ENCODE peak calls at places on chromosomes 11 and 22, in seven cellular contexts. W is H1, C is H9, N is IMR-90, T is mesenchymal stem cell, Z is neuronal stem cell, F is mesendoderm. D is an unnamed sample.

GRCh38 chr11:122229611-122230386 is 113.8 kb upstream of the BLID start:
- DNase-seq in N (no peak), C (peak), Z (peak), T (no peak), F (no peak), W (peak), D (no peak)

GRCh38 chr11:95512177-95512576 is 277.4 kb downstream of the FAM76B start:
- DNase-seq in T (peak), W (no peak), F (no peak), N (peak), C (no peak), Z (no peak), D (no peak)

GRCh38 chr22:20040801-20041200 is 19.9 kb downstream of the TANGO2 start:
- DNase-seq in Z (no peak), N (no peak), T (no peak), C (no peak), W (no peak), F (no peak), D (no peak)

GRCh38 chr22:38734203-38735100 is 21.3 kb downstream of the SUN2 start:
- DNase-seq in F (no peak), Z (no peak), W (no peak), N (no peak), T (no peak), C (no peak), D (no peak)

GRCh38 chr22:40498454-40499186 is 128.2 kb downstream of the SGSM3 start:
- DNase-seq in C (no peak), N (peak), F (peak), Z (no peak), T (peak), W (peak), D (peak)

GRCh38 chr11:73872746-73873412 is 3.8 kb downstream of the COA4 start:
- DNase-seq in N (no peak), F (no peak), W (no peak), T (no peak), C (no peak), Z (no peak), D (no peak)

GRCh38 chr11:7020183-7020917 is at the start of the genes NLRP14 and ZNF214:
- DNase-seq in T (peak), W (peak), Z (peak), F (peak), C (peak), N (peak), D (peak)

GRCh38 chr11:34620820-34621792 is at the start of gene EHF:
- DNase-seq in W (no peak), Z (no peak), T (no peak), F (no peak), N (no peak), C (no peak), D (no peak)

GRCh38 chr11:106986261-106986660 is 32.0 kb downstream of the GUCY1A2 start:
- DNase-seq in W (no peak), C (no peak), N (peak), T (peak), Z (no peak), F (no peak), D (no peak)

GRCh38 chr11:11814614-11815452 is 26.9 kb upstream of the USP47 start:
- DNase-seq in Z (no peak), F (no peak), C (no peak), T (no peak), N (no peak), W (no peak), D (no peak)

DNA sequence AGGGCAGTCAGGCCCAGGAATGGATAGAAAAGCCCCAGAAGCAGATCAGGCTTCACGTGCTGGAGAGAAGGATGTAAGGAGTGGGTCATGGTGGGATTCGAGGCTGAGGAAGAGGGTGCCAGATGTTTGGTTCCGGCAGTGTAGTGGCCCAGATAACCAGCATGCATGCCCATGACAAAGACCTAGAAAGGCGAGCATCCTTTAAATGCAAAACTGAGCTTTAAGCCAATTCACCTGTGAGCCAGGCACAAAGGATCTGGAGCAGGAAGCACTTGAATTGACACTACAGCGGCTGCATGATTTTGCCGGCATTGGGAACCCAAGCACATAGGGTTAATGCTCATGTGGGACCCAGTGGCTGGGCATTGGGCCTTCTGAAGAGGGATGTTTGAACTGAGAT is 185.5 kb downstream of the TRIM29 start:
- DNase-seq in W (no peak), F (no peak), T (no peak), C (no peak), Z (no peak), N (no peak), D (no peak)
- H2BK5ac ChIP-seq in W (no peak), F (no peak), T (no peak), C (no peak), Z (no peak), N (no peak), D (no peak)

GRCh38 chr11:32288276-32288675 is 147.1 kb downstream of the WT1 start:
- DNase-seq in Z (no peak), F (peak), W (no peak), C (peak), N (no peak), T (no peak), D (no peak)

GRCh38 chr11:32289701-32290100 is 145.6 kb downstream of the WT1 start:
- DNase-seq in Z (no peak), W (no peak), N (no peak), C (no peak), F (no peak), T (no peak), D (no peak)

DNA sequence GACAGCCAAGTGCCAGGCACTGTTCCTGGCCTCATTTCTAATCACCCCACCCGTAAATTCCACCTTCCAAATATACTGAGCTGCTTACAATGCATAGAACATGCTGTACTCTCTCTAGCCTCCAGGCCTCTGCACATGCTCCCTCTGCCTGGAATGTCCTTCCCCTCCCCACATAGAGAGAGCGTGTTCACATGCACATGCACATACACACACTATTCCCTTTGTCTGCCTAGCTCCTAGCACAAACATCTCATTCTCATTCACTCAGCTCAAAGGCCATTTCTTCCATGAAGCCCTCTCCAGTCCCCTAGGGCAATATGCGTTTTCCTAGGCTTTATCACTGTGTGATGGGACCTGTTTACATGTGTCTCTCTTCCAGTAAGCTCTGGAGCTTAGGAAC is 144.6 kb downstream of the WT1 start:
- DNase-seq in N (no peak), W (no peak), C (no peak), Z (no peak), T (no peak), F (peak), D (no peak)
- H2BK5ac ChIP-seq in N (no peak), W (no peak), C (no peak), Z (no peak), T (no peak), F (no peak), D (no peak)

GRCh38 chr11:17845431-17845881 is 110.9 kb downstream of the KCNC1 start:
- DNase-seq in F (no peak), N (peak), W (no peak), Z (no peak), C (no peak), T (peak), D (no peak)

GRCh38 chr11:17851697-17852096 is 117.1 kb downstream of the KCNC1 start:
- DNase-seq in N (no peak), C (no peak), F (no peak), T (no peak), W (no peak), Z (no peak), D (no peak)

GRCh38 chr11:17848709-17849108 is 114.1 kb downstream of the KCNC1 start:
- DNase-seq in N (no peak), W (no peak), Z (no peak), T (no peak), C (no peak), F (no peak), D (no peak)

GRCh38 chr11:17852246-17852645 is 117.7 kb downstream of the KCNC1 start:
- DNase-seq in W (no peak), T (no peak), Z (no peak), F (no peak), N (no peak), C (no peak), D (no peak)

GRCh38 chr11:17846852-17847453 is 112.4 kb downstream of the KCNC1 start:
- DNase-seq in T (no peak), C (no peak), W (no peak), F (peak), N (peak), Z (peak), D (no peak)
- H2BK5ac ChIP-seq in T (no peak), C (no peak), W (no peak), F (no peak), N (no peak), Z (no peak), D (no peak)

DNA sequence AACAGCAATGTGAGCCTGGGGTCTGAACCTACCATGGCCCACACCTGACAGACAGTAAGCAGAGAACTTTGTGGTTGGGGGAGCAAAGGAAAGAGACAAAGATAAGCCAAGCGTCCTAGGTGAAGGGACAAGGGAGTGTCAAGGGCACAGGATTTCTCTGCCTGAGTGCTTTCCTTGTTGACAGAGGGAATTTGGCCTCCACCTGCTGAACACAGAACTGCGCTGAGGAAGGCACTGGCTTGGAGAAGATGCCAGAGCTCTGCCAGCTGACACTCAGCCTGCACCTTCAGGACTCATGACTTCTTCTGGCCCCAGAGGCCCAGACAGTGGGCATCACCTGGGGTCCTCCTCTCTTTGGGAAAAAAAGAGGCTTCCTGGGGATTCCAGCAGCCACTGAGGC is 789 bp upstream of the LRRC55 start:
- DNase-seq in T (no peak), W (no peak), N (no peak), C (no peak), Z (no peak), F (no peak), D (no peak)
- H2BK5ac ChIP-seq in T (no peak), W (no peak), N (no peak), C (no peak), Z (peak), F (no peak), D (no peak)

DNA sequence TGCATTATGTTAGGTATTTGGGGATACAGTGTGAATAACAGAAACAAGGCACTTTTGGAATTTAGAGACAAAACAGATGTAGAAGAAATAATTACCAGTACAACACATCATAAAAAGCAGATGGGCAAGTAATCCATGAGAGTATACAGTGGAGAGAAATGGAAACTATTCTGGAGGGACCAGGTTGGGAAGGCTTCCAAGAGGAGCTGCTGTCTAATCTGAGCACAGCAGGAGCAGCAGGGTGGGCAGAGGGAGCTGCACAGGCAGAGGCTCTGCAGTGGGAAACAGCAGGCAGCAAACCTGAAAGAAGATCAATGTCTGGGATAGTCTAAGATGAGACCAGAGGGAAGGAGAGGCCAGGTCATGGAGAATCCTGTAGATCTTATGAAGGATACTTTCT is 268.7 kb upstream of the CCDC90B start:
- DNase-seq in W (no peak), C (no peak), Z (no peak), N (no peak), F (no peak), T (no peak), D (no peak)
- H2BK5ac ChIP-seq in W (no peak), C (no peak), Z (no peak), N (no peak), F (no peak), T (no peak), D (no peak)

DNA sequence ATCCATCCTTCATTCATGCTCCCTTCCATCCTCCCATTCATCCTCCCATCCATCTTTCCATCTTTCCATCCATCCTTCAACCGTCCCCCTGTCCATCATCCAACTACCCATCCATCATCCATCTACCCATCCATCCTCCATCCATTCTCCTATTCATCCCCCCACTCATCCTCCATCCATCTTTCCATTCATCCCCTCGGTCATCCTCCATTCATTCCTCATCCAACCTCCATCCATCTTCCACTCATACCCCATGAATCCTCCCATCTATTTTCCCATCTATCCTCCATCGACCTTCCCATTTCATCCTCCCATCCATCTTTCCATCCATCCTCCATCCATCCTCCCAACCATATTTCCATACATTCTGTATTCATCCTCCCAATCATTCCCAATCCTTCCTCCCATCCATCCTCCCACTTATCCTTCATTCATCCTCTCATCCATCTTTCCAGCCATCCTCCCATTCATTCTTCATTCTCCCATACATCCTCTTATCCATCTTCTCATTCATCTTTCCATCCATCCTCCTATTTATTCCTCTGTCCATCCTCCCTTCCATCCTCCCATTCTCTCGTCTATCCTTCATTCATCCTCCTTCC is 29.9 kb downstream of the IGLL1 start:
- DNase-seq in T (no peak), N (no peak), C (no peak), Z (no peak), F (no peak), W (no peak), D (no peak)
- H2BK5ac ChIP-seq in T (no peak), N (peak), C (no peak), Z (no peak), F (no peak), W (no peak), D (no peak)

DNA sequence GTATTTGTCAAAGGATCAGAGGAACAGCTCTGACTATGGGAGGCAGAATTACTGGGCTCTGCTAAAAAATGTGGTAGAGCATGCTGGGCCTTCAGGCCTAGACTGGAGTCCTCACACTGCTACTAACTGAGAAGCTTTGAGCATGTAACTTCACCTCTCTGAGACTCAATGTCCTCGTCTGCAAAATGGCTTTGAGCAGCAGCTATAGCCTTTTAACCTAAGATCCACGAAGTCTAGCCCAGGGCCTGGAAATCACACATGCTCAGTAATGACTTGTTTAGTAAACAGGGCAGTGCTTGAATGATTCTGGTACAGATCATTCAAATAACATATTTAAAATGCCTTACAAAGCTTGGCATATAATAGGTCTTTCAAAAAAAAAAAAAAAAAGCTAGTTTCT is 221.7 kb downstream of the NTM start:
- DNase-seq in N (no peak), T (no peak), Z (no peak), W (no peak), C (no peak), F (no peak), D (no peak)
- H2BK5ac ChIP-seq in N (no peak), T (no peak), Z (no peak), W (no peak), C (no peak), F (no peak), D (no peak)